ENCODE peak calls at places on chromosomes 5 and 9, in four cellular contexts. R is fibroblast of pulmonary artery, K is AG04449, I is aorta. L is an unnamed sample.

GRCh38 chr5:141734501-141735231 is 52.6 kb upstream of the ARAP3 start:
- DNase-seq in I (no peak), R (peak), K (no peak), L (no peak)

GRCh38 chr5:79318935-79319614 is 83.1 kb downstream of the JMY start:
- DNase-seq in I (no peak), R (peak), K (peak), L (no peak)

GRCh38 chr9:113956901-113957777 is 81.0 kb downstream of the ZNF618 start:
- DNase-seq in R (peak), K (no peak), I (no peak), L (no peak)

GRCh38 chr9:70533492-70533891 is 119.0 kb upstream of the KLF9 start:
- DNase-seq in I (no peak), R (no peak), K (no peak), L (no peak)

GRCh38 chr9:27732494-27732893 is 159.2 kb upstream of the C9orf72 start:
- DNase-seq in I (no peak), R (no peak), K (no peak), L (no peak)

GRCh38 chr9:69498430-69498829 is 173.4 kb downstream of the ENTREP1 start:
- DNase-seq in R (no peak), K (no peak), I (no peak), L (no peak)

GRCh38 chr5:93158841-93159240 is 422.2 kb downstream of the NR2F1-AS1 start:
- DNase-seq in K (no peak), R (no peak), I (no peak), L (no peak)

GRCh38 chr9:110114086-110114887 is 93.7 kb downstream of the C9orf152 start:
- DNase-seq in K (no peak), R (no peak), I (no peak), L (no peak)

GRCh38 chr5:92513067-92513466 is 1068.0 kb downstream of the NR2F1-AS1 start:
- DNase-seq in K (no peak), I (no peak), R (no peak), L (no peak)

GRCh38 chr9:130936285-130937117 is 2.5 kb downstream of the FIBCD1 start:
- DNase-seq in I (no peak), K (peak), R (peak), L (no peak)

GRCh38 chr9:83677596-83677995 is 30.2 kb downstream of the UBQLN1 start:
- DNase-seq in K (no peak), I (no peak), R (no peak), L (no peak)

GRCh38 chr5:86030753-86031152 is 587.0 kb upstream of the COX7C start:
- DNase-seq in K (no peak), I (no peak), R (no peak), L (no peak)

GRCh38 chr9:137988701-137989100 is 111.1 kb downstream of the CACNA1B start:
- DNase-seq in R (no peak), K (no peak), I (peak), L (no peak)

GRCh38 chr9:76574171-76574767 is 115.3 kb downstream of the GCNT1 start:
- DNase-seq in K (no peak), R (no peak), I (no peak), L (no peak)

GRCh38 chr5:89338935-89339334 is 456.0 kb upstream of the MEF2C start:
- DNase-seq in I (no peak), R (peak), K (peak), L (no peak)

GRCh38 chr9:114282104-114282485 is 40.8 kb upstream of the ORM1 start:
- DNase-seq in I (peak), R (no peak), K (no peak), L (no peak)

GRCh38 chr5:10478436-10478835 is 36.8 kb downstream of the ROPN1L start:
- DNase-seq in I (no peak), K (no peak), R (no peak), L (no peak)

GRCh38 chr5:75089137-75089536 is 36.8 kb upstream of the GCNT4 start:
- DNase-seq in I (no peak), R (no peak), K (no peak), L (no peak)

GRCh38 chr5:10762178-10762775 is 1.2 kb upstream of the DAP start:
- DNase-seq in K (no peak), R (peak), I (no peak), L (peak)

GRCh38 chr5:136042665-136043121 is 13.9 kb downstream of the TGFBI start:
- DNase-seq in R (no peak), K (no peak), I (peak), L (no peak)

L was measured in sigmoid colon.